ENCODE peak calls at places on chromosome 22, in four cellular contexts. One of them, this sample, is unnamed.

GRCh38 chr22:19760652-19761002 is at the start of gene TBX1:
- DNase-seq in iPS DF 6.9: no peak
- DNase-seq in EL: no peak
- DNase-seq in fibroblast of lung: no peak
- DNase-seq in this sample: no peak

GRCh38 chr22:22753526-22754267 is 109.3 kb downstream of the GGTLC2 start:
- DNase-seq in iPS DF 6.9: no peak
- DNase-seq in EL: peak
- DNase-seq in fibroblast of lung: peak
- DNase-seq in this sample: peak

GRCh38 chr22:24424901-24425775 is 2.3 kb upstream of the ADORA2A start:
- DNase-seq in iPS DF 6.9: no peak
- DNase-seq in EL: no peak
- DNase-seq in fibroblast of lung: no peak
- DNase-seq in this sample: no peak

GRCh38 chr22:34760276-34761008 is 305.5 kb upstream of the ISX start:
- DNase-seq in iPS DF 6.9: no peak
- DNase-seq in EL: no peak
- DNase-seq in fibroblast of lung: no peak
- DNase-seq in this sample: no peak

GRCh38 chr22:46726066-46726985 is 11.7 kb downstream of the CERK start:
- DNase-seq in iPS DF 6.9: no peak
- DNase-seq in EL: no peak
- DNase-seq in fibroblast of lung: no peak
- DNase-seq in this sample: no peak

GRCh38 chr22:50129121-50129734 is 39.4 kb downstream of the MOV10L1 start:
- DNase-seq in iPS DF 6.9: no peak
- DNase-seq in EL: no peak
- DNase-seq in fibroblast of lung: peak
- DNase-seq in this sample: no peak

GRCh38 chr22:49163258-49163959 is 664.3 kb downstream of the BRD1 start:
- DNase-seq in iPS DF 6.9: no peak
- DNase-seq in EL: no peak
- DNase-seq in fibroblast of lung: no peak
- DNase-seq in this sample: no peak

GRCh38 chr22:44348963-44349950 is 36.5 kb upstream of the SHISAL1 start:
- DNase-seq in iPS DF 6.9: no peak
- DNase-seq in EL: no peak
- DNase-seq in fibroblast of lung: peak
- DNase-seq in this sample: no peak

GRCh38 chr22:31173386-31174145 is 13.6 kb downstream of the RNF185 start:
- DNase-seq in iPS DF 6.9: no peak
- DNase-seq in EL: peak
- DNase-seq in fibroblast of lung: peak
- DNase-seq in this sample: no peak

GRCh38 chr22:31394326-31394725 is 5.1 kb upstream of the DRG1 start:
- DNase-seq in iPS DF 6.9: no peak
- DNase-seq in EL: peak
- DNase-seq in fibroblast of lung: no peak
- DNase-seq in this sample: no peak

GRCh38 chr22:47535681-47536080 is 773.2 kb downstream of the TBC1D22A start:
- DNase-seq in iPS DF 6.9: no peak
- DNase-seq in EL: no peak
- DNase-seq in fibroblast of lung: no peak
- DNase-seq in this sample: no peak

GRCh38 chr22:33579448-33580093 is 340.7 kb downstream of the LARGE1 start:
- DNase-seq in iPS DF 6.9: peak
- DNase-seq in EL: peak
- DNase-seq in fibroblast of lung: peak
- DNase-seq in this sample: peak

GRCh38 chr22:45645526-45646414 is 25.9 kb upstream of the ATXN10 start:
- DNase-seq in iPS DF 6.9: no peak
- DNase-seq in EL: peak
- DNase-seq in fibroblast of lung: peak
- DNase-seq in this sample: no peak

GRCh38 chr22:30561402-30562154 is 12.9 kb downstream of the GAL3ST1 start:
- DNase-seq in iPS DF 6.9: no peak
- DNase-seq in EL: no peak
- DNase-seq in fibroblast of lung: no peak
- DNase-seq in this sample: peak

GRCh38 chr22:20550851-20551744 is 43.7 kb downstream of the MED15 start:
- DNase-seq in iPS DF 6.9: no peak
- DNase-seq in EL: peak
- DNase-seq in fibroblast of lung: peak
- DNase-seq in this sample: no peak

GRCh38 chr22:45686004-45686403 is 14.4 kb downstream of the ATXN10 start:
- DNase-seq in iPS DF 6.9: no peak
- DNase-seq in EL: peak
- DNase-seq in fibroblast of lung: peak
- DNase-seq in this sample: no peak

GRCh38 chr22:32781695-32782094 is 19.8 kb upstream of the TIMP3 start:
- DNase-seq in iPS DF 6.9: no peak
- DNase-seq in EL: no peak
- DNase-seq in fibroblast of lung: peak
- DNase-seq in this sample: no peak

GRCh38 chr22:21663738-21664137 is 2.1 kb upstream of the PPIL2 start:
- DNase-seq in iPS DF 6.9: no peak
- DNase-seq in EL: no peak
- DNase-seq in fibroblast of lung: no peak
- DNase-seq in this sample: no peak

GRCh38 chr22:21652547-21653545 is 10.7 kb downstream of the SDF2L1 start:
- DNase-seq in iPS DF 6.9: no peak
- DNase-seq in EL: no peak
- DNase-seq in fibroblast of lung: no peak
- DNase-seq in this sample: no peak

GRCh38 chr22:35329114-35329847 is 29.6 kb downstream of the TOM1 start:
- DNase-seq in iPS DF 6.9: no peak
- DNase-seq in EL: no peak
- DNase-seq in fibroblast of lung: no peak
- DNase-seq in this sample: no peak

GRCh38 chr22:37338539-37339246 is 56.4 kb downstream of the CYTH4 start:
- DNase-seq in iPS DF 6.9: no peak
- DNase-seq in EL: no peak
- DNase-seq in fibroblast of lung: no peak
- DNase-seq in this sample: no peak

GRCh38 chr22:31346255-31346732 is at the start of gene PATZ1:
- DNase-seq in iPS DF 6.9: no peak
- DNase-seq in EL: peak
- DNase-seq in fibroblast of lung: peak
- DNase-seq in this sample: no peak

GRCh38 chr22:37232140-37232998 is 11.7 kb downstream of the RAC2 start:
- DNase-seq in iPS DF 6.9: no peak
- DNase-seq in EL: no peak
- DNase-seq in fibroblast of lung: no peak
- DNase-seq in this sample: no peak

GRCh38 chr22:42697542-42698013 is 23.1 kb downstream of the A4GALT start:
- DNase-seq in iPS DF 6.9: no peak
- DNase-seq in EL: peak
- DNase-seq in fibroblast of lung: peak
- DNase-seq in this sample: no peak

This sample was measured in iPS DF 19.7.